ENCODE peak calls at places on chromosomes 13 and 19, in five cellular contexts. One of them, this sample, is unnamed.

GRCh38 chr19:46745521-46746280 is at the start of gene FKRP:
- DNase-seq in colonic mucosa: no peak
- DNase-seq in astrocyte of the spinal cord: no peak
- DNase-seq in testis: no peak
- DNase-seq in fibroblast of pulmonary artery: no peak
- DNase-seq in this sample: no peak

GRCh38 chr19:42250666-42251531 is 4.0 kb downstream of the ERF start:
- DNase-seq in colonic mucosa: no peak
- DNase-seq in fibroblast of pulmonary artery: peak; percentile 51
- DNase-seq in testis: no peak
- DNase-seq in astrocyte of the spinal cord: peak; percentile 61
- DNase-seq in this sample: no peak

GRCh38 chr19:1253514-1254080 is 5.2 kb downstream of the MIDN start:
- DNase-seq in testis: no peak
- DNase-seq in colonic mucosa: peak; percentile 75
- DNase-seq in fibroblast of pulmonary artery: no peak
- DNase-seq in astrocyte of the spinal cord: no peak
- DNase-seq in this sample: no peak

GRCh38 chr19:10260141-10260584 is 8.1 kb downstream of the MRPL4 start:
- DNase-seq in astrocyte of the spinal cord: no peak
- DNase-seq in testis: no peak
- DNase-seq in fibroblast of pulmonary artery: no peak
- DNase-seq in colonic mucosa: no peak
- DNase-seq in this sample: no peak

GRCh38 chr13:26061947-26062346 is 10.1 kb upstream of the SHISA2 start:
- DNase-seq in testis: no peak
- DNase-seq in astrocyte of the spinal cord: peak; percentile 92
- DNase-seq in colonic mucosa: no peak
- DNase-seq in fibroblast of pulmonary artery: peak; percentile 53
- DNase-seq in this sample: no peak

GRCh38 chr13:51488212-51488611 is 35.4 kb upstream of the INTS6 start:
- DNase-seq in colonic mucosa: no peak
- DNase-seq in fibroblast of pulmonary artery: no peak
- DNase-seq in testis: no peak
- DNase-seq in astrocyte of the spinal cord: no peak
- DNase-seq in this sample: no peak

GRCh38 chr19:57477191-57478008 is at the start of gene ZNF772:
- DNase-seq in testis: peak; percentile 98
- DNase-seq in fibroblast of pulmonary artery: peak; percentile 97
- DNase-seq in colonic mucosa: peak; percentile 93
- DNase-seq in astrocyte of the spinal cord: peak; percentile 96
- DNase-seq in this sample: peak; percentile 91

GRCh38 chr13:45224181-45224580 is 23.3 kb upstream of the KCTD4 start:
- DNase-seq in fibroblast of pulmonary artery: no peak
- DNase-seq in astrocyte of the spinal cord: no peak
- DNase-seq in colonic mucosa: no peak
- DNase-seq in testis: no peak
- DNase-seq in this sample: no peak

GRCh38 chr19:46350029-46350757 is 3.3 kb downstream of the PPP5C start:
- DNase-seq in fibroblast of pulmonary artery: no peak
- DNase-seq in colonic mucosa: peak; percentile 69
- DNase-seq in astrocyte of the spinal cord: no peak
- DNase-seq in testis: no peak
- DNase-seq in this sample: no peak

GRCh38 chr19:584240-585001 is 5.3 kb upstream of the HCN2 start:
- DNase-seq in testis: no peak
- DNase-seq in fibroblast of pulmonary artery: peak; percentile 47
- DNase-seq in colonic mucosa: no peak
- DNase-seq in astrocyte of the spinal cord: peak; percentile 47
- DNase-seq in this sample: peak; percentile 68

GRCh38 chr13:80881495-80882482 is 540.9 kb upstream of the SPRY2 start:
- DNase-seq in testis: no peak
- DNase-seq in colonic mucosa: no peak
- DNase-seq in astrocyte of the spinal cord: no peak
- DNase-seq in fibroblast of pulmonary artery: peak; percentile 39
- DNase-seq in this sample: no peak

GRCh38 chr19:38515906-38516305 is 82.4 kb downstream of the RYR1 start:
- DNase-seq in colonic mucosa: no peak
- DNase-seq in fibroblast of pulmonary artery: no peak
- DNase-seq in astrocyte of the spinal cord: no peak
- DNase-seq in testis: no peak
- DNase-seq in this sample: no peak

GRCh38 chr19:13920940-13921744 is 15.1 kb downstream of the CC2D1A start:
- DNase-seq in astrocyte of the spinal cord: peak; percentile 40
- DNase-seq in fibroblast of pulmonary artery: peak; percentile 52
- DNase-seq in colonic mucosa: no peak
- DNase-seq in testis: peak; percentile 78
- DNase-seq in this sample: no peak

GRCh38 chr13:29954082-29955043 is 103.9 kb upstream of the UBL3 start:
- DNase-seq in fibroblast of pulmonary artery: no peak
- DNase-seq in testis: no peak
- DNase-seq in colonic mucosa: no peak
- DNase-seq in astrocyte of the spinal cord: no peak
- DNase-seq in this sample: no peak

GRCh38 chr13:104984296-104984818 is 1551.1 kb downstream of the EFNB2 start:
- DNase-seq in astrocyte of the spinal cord: peak; percentile 88
- DNase-seq in colonic mucosa: no peak
- DNase-seq in testis: peak; percentile 18
- DNase-seq in fibroblast of pulmonary artery: peak; percentile 65
- DNase-seq in this sample: no peak

GRCh38 chr19:7149956-7150705 is 80.6 kb downstream of the ZNF557 start:
- DNase-seq in astrocyte of the spinal cord: no peak
- DNase-seq in testis: no peak
- DNase-seq in colonic mucosa: no peak
- DNase-seq in fibroblast of pulmonary artery: no peak
- DNase-seq in this sample: no peak

GRCh38 chr19:49165865-49166301 is 8.3 kb downstream of the TRPM4 start:
- DNase-seq in testis: no peak
- DNase-seq in colonic mucosa: no peak
- DNase-seq in fibroblast of pulmonary artery: no peak
- DNase-seq in astrocyte of the spinal cord: no peak
- DNase-seq in this sample: no peak

DNA sequence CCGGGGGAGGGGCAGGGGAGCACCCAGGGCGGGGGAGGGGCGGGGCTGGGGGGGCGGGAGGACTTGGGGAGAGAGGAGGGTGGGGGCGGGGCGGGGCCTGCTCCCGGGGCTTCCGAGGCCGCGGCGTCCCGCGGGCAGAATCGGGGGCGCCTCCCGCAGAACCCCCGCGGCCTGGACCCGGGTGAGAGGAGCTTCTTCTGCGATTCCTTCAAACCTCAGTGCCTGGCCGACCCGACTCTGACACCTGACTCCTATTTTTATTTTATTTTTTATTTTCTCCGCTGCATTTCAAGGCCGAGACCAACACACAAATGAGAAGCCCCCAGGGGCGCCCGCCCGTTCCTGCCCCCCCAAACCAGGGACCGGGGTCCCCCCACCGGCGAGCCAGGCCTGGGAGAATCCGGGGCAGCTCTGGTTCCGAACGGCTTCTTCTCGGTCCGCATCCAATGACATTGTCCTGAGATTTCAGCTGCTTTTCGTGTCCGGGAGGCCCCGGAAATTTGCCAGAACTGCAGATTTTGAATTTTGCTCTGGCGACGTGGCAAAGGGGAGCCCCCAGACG is 522 bp upstream of the GRTP1 start:
- DNase-seq in astrocyte of the spinal cord: no peak
- DNase-seq in colonic mucosa: peak; percentile 33
- DNase-seq in fibroblast of pulmonary artery: no peak
- DNase-seq in testis: no peak
- DNase-seq in this sample: no peak
- H3K4me3 ChIP-seq in astrocyte of the spinal cord: peak overlapping the region; percentile 25
- H3K4me3 ChIP-seq in colonic mucosa: peak overlapping the region; percentile 28
- H3K4me3 ChIP-seq in fibroblast of pulmonary artery: no peak overlapping the region
- H3K4me3 ChIP-seq in testis: peak overlapping the region; percentile 59
- H3K4me3 ChIP-seq in this sample: no peak overlapping the region

DNA sequence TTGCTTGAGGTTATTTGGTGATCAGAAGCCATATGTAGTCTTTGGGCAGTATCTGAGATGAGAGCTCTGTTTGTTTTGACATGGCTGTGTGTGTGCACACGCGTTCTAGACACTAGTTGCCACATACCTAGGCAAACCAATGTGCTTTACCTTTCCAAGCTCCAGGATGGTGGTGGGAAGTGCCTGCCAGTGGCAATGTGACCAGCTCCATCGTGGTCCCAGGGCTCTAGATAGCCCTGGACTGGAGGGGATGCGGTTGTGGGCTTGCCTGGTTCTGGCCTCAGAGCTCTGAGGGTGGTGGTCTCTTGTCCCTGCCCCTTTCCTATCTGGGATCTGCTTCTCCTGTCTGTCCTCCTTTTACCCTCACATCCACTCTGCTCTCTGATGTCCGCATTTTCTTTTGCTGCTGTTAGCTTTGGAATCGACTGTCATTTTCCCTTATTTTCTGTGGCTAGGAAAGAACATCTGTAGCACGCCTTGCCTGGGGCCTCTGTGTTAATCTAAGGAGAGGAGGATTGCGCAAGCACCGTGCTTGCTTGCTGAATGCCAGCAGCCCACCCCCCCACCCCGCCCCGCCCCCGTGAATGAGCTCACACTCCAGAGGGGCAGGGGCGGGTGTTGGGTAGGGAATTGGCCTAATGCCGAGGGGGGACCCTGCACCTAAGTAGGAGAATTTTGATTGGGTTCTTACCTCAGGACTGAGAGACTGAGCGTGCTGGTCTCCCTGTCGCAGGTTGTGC is 89.5 kb downstream of the ARHGEF7 start:
- DNase-seq in testis: no peak
- DNase-seq in astrocyte of the spinal cord: peak; percentile 56
- DNase-seq in fibroblast of pulmonary artery: peak; percentile 86
- DNase-seq in colonic mucosa: no peak
- DNase-seq in this sample: no peak
- H3K4me3 ChIP-seq in testis: no peak overlapping the region
- H3K4me3 ChIP-seq in astrocyte of the spinal cord: peak overlapping the region; percentile 34
- H3K4me3 ChIP-seq in fibroblast of pulmonary artery: peak overlapping the region; percentile 69
- H3K4me3 ChIP-seq in colonic mucosa: no peak overlapping the region
- H3K4me3 ChIP-seq in this sample: no peak overlapping the region

GRCh38 chr19:3163943-3164342 is 14.6 kb upstream of the S1PR4 start:
- DNase-seq in astrocyte of the spinal cord: no peak
- DNase-seq in fibroblast of pulmonary artery: no peak
- DNase-seq in testis: no peak
- DNase-seq in colonic mucosa: no peak
- DNase-seq in this sample: no peak
- H3K4me3 ChIP-seq in astrocyte of the spinal cord: no peak overlapping the region
- H3K4me3 ChIP-seq in fibroblast of pulmonary artery: no peak overlapping the region
- H3K4me3 ChIP-seq in testis: no peak overlapping the region
- H3K4me3 ChIP-seq in colonic mucosa: no peak overlapping the region
- H3K4me3 ChIP-seq in this sample: no peak overlapping the region

GRCh38 chr19:2494447-2495129 is 18.7 kb downstream of the GADD45B start:
- DNase-seq in colonic mucosa: peak; percentile 76
- DNase-seq in astrocyte of the spinal cord: peak; percentile 88
- DNase-seq in fibroblast of pulmonary artery: peak; percentile 85
- DNase-seq in testis: peak; percentile 74
- DNase-seq in this sample: no peak
- H3K4me3 ChIP-seq in colonic mucosa: peak overlapping the region; percentile 63
- H3K4me3 ChIP-seq in astrocyte of the spinal cord: peak overlapping the region; percentile 47
- H3K4me3 ChIP-seq in fibroblast of pulmonary artery: peak overlapping the region; percentile 55
- H3K4me3 ChIP-seq in testis: peak overlapping the region; percentile 55
- H3K4me3 ChIP-seq in this sample: peak overlapping the region; percentile 38